ENCODE peak calls at places on chromosomes 12 and 14, in nine cellular contexts. X is brain microvascular endothelial cell, Y is lower lobe of right lung, F is adipocyte, Z is mammary epithelial cell, U is left ventricle myocardium inferior, O is left lung, W is HCT116, C is right atrium auricular region. P is an unnamed sample. For H3K36me3, the result is how much of the 10 kb centered on the place peaks cover.

GRCh38 chr14:56660677-56661389 is 81.2 kb downstream of the TMEM260 start:
- DNase-seq in Y (no peak), X (no peak), O (no peak), Z (no peak), U (no peak), W (no peak), F (no peak), C (no peak), P (no peak)

GRCh38 chr12:49256274-49256637 is 8.6 kb upstream of the TUBA1C start:
- DNase-seq in O (no peak), Z (no peak), U (no peak), W (no peak), C (no peak), F (no peak), Y (no peak), X (no peak), P (no peak)

GRCh38 chr12:101713930-101714329 is 16.5 kb downstream of the CHPT1 start:
- DNase-seq in U (no peak), F (no peak), Y (no peak), W (no peak), C (no peak), O (no peak), Z (no peak), X (no peak), P (no peak)

GRCh38 chr12:47323802-47324201 is 244.0 kb upstream of the AMIGO2 start:
- DNase-seq in Y (no peak), C (no peak), U (no peak), O (no peak), F (no peak), X (no peak), Z (no peak), W (no peak), P (no peak)

GRCh38 chr12:105960319-105961076 is 178.3 kb downstream of the NUAK1 start:
- DNase-seq in Z (peak), C (no peak), W (no peak), F (peak), X (no peak), Y (peak), O (no peak), U (no peak), P (peak)

GRCh38 chr12:56931474-56931978 is 2.7 kb downstream of the SDR9C7 start:
- DNase-seq in O (no peak), W (peak), F (peak), Z (peak), U (no peak), Y (no peak), X (peak), C (no peak), P (peak)

GRCh38 chr12:31321565-31322228 is 4.3 kb downstream of the SINHCAF start:
- DNase-seq in U (no peak), C (no peak), O (no peak), W (no peak), Z (no peak), F (peak), X (no peak), Y (no peak), P (peak)

GRCh38 chr12:119262388-119262787 is 72.1 kb upstream of the CCDC60 start:
- DNase-seq in Z (no peak), C (no peak), Y (no peak), X (no peak), F (no peak), O (no peak), W (no peak), U (no peak), P (no peak)

GRCh38 chr14:63224196-63224595 is 20.0 kb downstream of the RHOJ start:
- DNase-seq in O (no peak), Z (no peak), C (no peak), U (no peak), W (no peak), F (no peak), X (no peak), Y (no peak), P (no peak)

GRCh38 chr14:23114669-23115491 is 4.2 kb downstream of the CEBPE start:
- DNase-seq in Y (peak), Z (peak), C (peak), O (no peak), U (no peak), X (peak), W (peak), F (peak), P (peak)

GRCh38 chr12:55972045-55972843 is 1.6 kb upstream of the RAB5B start:
- DNase-seq in Y (no peak), U (no peak), Z (peak), C (no peak), O (no peak), W (no peak), F (peak), X (peak), P (peak)

GRCh38 chr14:26870722-26871121 is 272.9 kb upstream of the NOVA1 start:
- DNase-seq in W (no peak), U (no peak), Y (no peak), X (no peak), Z (no peak), O (no peak), C (no peak), F (no peak), P (no peak)

GRCh38 chr12:122437656-122438121 is 15.2 kb upstream of the CLIP1 start:
- DNase-seq in Y (no peak), O (no peak), C (peak), F (peak), W (no peak), X (no peak), U (peak), Z (peak), P (peak)

GRCh38 chr12:94922561-94922960 is 80.9 kb downstream of the NDUFA12 start:
- DNase-seq in C (no peak), Y (no peak), W (no peak), Z (no peak), X (no peak), O (no peak), F (no peak), U (no peak), P (no peak)

GRCh38 chr12:105334568-105334967 is 4.1 kb downstream of the C12orf75 start:
- DNase-seq in Z (peak), U (no peak), W (no peak), F (peak), O (no peak), X (peak), C (no peak), Y (no peak), P (peak)

GRCh38 chr12:14905269-14906004 is 19.8 kb upstream of the MGP start:
- DNase-seq in Y (no peak), W (no peak), O (no peak), Z (peak), F (no peak), X (no peak), U (peak), C (no peak), P (peak)

GRCh38 chr12:2239376-2240010 is 186.7 kb downstream of the CACNA1C start:
- DNase-seq in U (peak), Z (no peak), O (no peak), Y (no peak), C (no peak), F (no peak), W (no peak), X (no peak), P (no peak)

GRCh38 chr14:26597136-26598080 is at the start of gene NOVA1:
- DNase-seq in Y (peak), U (peak), O (peak), Z (no peak), C (no peak), X (peak), W (no peak), F (peak), P (no peak)

GRCh38 chr12:95922231-95922630 is 20.2 kb downstream of the CCDC38 start:
- DNase-seq in U (no peak), Z (peak), F (peak), Y (no peak), X (peak), W (no peak), C (no peak), O (no peak), P (peak)

GRCh38 chr12:129186952-129187351 is 333.7 kb downstream of the GLT1D1 start:
- DNase-seq in F (no peak), Z (no peak), X (no peak), W (no peak), U (no peak), C (no peak), O (no peak), Y (no peak), P (no peak)

GRCh38 chr14:53183611-53184010 is 30.5 kb upstream of the DDHD1 start:
- DNase-seq in U (no peak), C (no peak), Z (peak), X (no peak), Y (no peak), O (no peak), F (peak), W (no peak), P (no peak)

GRCh38 chr14:77284066-77284855 is 13.3 kb upstream of the NGB start:
- DNase-seq in Z (no peak), Y (no peak), F (no peak), X (no peak), U (no peak), W (no peak), O (no peak), C (no peak), P (no peak)

GRCh38 chr12:1773937-1774655 is 46.3 kb upstream of the LRTM2 start:
- DNase-seq in Y (no peak), U (no peak), C (no peak), O (no peak), Z (no peak), F (peak), X (no peak), W (no peak), P (no peak)

GRCh38 chr12:65800928-65801327 is 23.4 kb upstream of the HMGA2 start:
- DNase-seq in W (no peak), C (no peak), Y (no peak), X (no peak), U (no peak), F (peak), O (no peak), Z (no peak), P (no peak)

GRCh38 chr12:102957339-102958050 is at the start of gene ASCL1:
- DNase-seq in U (no peak), W (no peak), Y (no peak), F (peak), C (no peak), Z (peak), O (no peak), X (no peak), P (no peak)

GRCh38 chr14:91048256-91048655 is 12.2 kb downstream of the RPS6KA5 start:
- DNase-seq in W (no peak), Z (no peak), F (no peak), C (no peak), X (no peak), Y (no peak), O (no peak), U (no peak), P (no peak)

GRCh38 chr12:10709808-10710207 is 13.3 kb downstream of the YBX3 start:
- DNase-seq in X (no peak), Y (no peak), U (no peak), O (peak), F (no peak), C (no peak), Z (no peak), W (no peak), P (no peak)

GRCh38 chr12:10701226-10701681 is 21.9 kb downstream of the YBX3 start:
- DNase-seq in F (peak), Z (no peak), X (no peak), U (no peak), Y (no peak), O (no peak), W (no peak), C (no peak), P (no peak)

GRCh38 chr12:10708862-10709261 is 14.3 kb downstream of the YBX3 start:
- DNase-seq in Z (no peak), C (no peak), F (no peak), W (no peak), O (no peak), Y (no peak), U (no peak), X (no peak), P (no peak)

GRCh38 chr12:10701843-10702242 is 21.3 kb downstream of the YBX3 start:
- DNase-seq in F (no peak), O (peak), U (no peak), Z (no peak), W (no peak), Y (no peak), X (no peak), C (no peak), P (no peak)

DNA sequence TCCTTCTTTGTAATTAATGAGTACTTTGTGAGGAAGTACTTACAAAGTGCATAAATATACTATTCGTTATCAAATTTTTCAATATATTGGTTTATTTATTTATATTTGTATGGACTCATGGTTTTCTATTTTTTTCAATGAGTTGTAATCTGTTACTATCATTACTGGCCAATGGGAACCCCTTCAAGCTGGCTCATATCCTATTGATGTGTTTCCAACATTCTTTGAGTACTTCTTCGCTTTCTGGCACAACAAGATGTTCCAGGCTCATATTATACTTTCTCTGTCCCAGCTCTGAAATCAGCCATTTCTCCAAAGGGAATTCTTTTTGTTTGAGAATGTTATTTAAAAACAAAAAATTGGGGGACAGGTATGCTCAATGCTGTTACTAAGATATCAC is 17.5 kb downstream of the YBX3 start:
- DNase-seq in W (no peak), Y (no peak), O (no peak), F (peak), U (no peak), C (no peak), X (no peak), Z (no peak), P (no peak)
- H3K36me3 ChIP-seq in W (half or more), Y (half or more), O (half or more), F (half or more), U (half or more), C (half or more), X (half or more), Z (half or more), P (under half)

DNA sequence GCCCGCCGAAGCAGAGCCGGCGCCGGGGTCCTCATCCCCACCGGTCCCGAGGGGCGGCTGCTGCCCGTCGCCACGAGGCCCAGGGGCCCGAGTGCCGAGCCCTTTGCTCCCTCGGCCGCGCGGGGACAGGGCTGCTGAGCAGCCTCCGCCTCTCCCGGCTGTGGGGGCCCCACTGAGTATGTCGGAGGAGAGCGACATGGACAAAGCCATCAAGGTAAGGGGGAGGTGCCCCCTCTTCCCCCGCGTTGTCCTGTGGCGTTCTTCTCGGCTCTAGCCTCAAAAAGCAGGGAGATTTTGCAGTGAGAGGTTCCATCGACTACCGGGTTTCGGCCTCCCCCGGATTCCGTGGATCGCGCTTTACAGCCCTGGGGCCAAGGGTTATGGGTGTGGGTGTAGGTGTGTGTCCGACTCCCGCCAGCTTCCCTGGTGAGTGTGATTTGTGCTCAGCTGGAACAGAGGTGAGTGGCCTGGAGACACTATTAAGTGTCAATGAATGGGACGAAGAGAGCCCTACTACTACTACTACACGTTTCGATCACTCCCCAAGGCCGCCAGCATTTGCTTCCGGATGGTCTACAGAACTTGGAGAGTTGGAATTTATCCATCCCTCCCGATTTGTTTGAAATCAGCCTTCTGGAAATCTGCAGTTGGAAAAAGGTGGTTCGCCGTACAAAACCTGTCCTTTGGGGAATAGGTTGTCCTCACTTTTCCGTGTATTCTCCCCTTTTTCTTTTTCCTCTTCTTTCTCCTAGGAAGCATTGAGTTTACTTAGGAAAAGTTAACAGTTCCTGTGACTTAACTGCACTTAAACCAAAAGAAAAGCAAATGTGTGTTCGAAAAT is 748 bp downstream of the MAPKAPK5 start:
- DNase-seq in X (no peak), C (no peak), W (no peak), U (no peak), O (no peak), Y (no peak), Z (peak), F (peak), P (peak)
- H3K36me3 ChIP-seq in X (under half), C (under half), W (under half), U (under half), O (under half), Y (under half), Z (under half), F (under half), P (under half)

GRCh38 chr14:101986953-101987352 is 22.6 kb downstream of the DYNC1H1 start:
- DNase-seq in U (no peak), O (no peak), X (no peak), Z (no peak), Y (no peak), C (no peak), F (no peak), W (no peak), P (no peak)

GRCh38 chr14:101988377-101988776 is 24.0 kb downstream of the DYNC1H1 start:
- DNase-seq in U (no peak), Y (no peak), Z (no peak), X (no peak), O (no peak), W (no peak), F (no peak), C (no peak), P (no peak)

GRCh38 chr14:101982621-101983020 is 18.2 kb downstream of the DYNC1H1 start:
- DNase-seq in C (no peak), X (peak), F (no peak), Y (no peak), U (no peak), Z (no peak), W (no peak), O (no peak), P (no peak)

GRCh38 chr14:101980700-101981099 is 16.3 kb downstream of the DYNC1H1 start:
- DNase-seq in F (peak), C (peak), O (no peak), Y (no peak), X (peak), W (peak), U (no peak), Z (peak), P (peak)

GRCh38 chr14:101985957-101986356 is 21.6 kb downstream of the DYNC1H1 start:
- DNase-seq in W (no peak), Z (no peak), U (no peak), X (no peak), Y (no peak), C (no peak), O (no peak), F (no peak), P (no peak)
- H3K36me3 ChIP-seq in W (half or more), Z (half or more), U (half or more), X (half or more), Y (half or more), C (half or more), O (half or more), F (half or more), P (under half)

GRCh38 chr14:37623971-37624370 is 28.5 kb downstream of the TTC6 start:
- DNase-seq in C (no peak), U (no peak), Z (peak), F (no peak), W (no peak), O (no peak), Y (no peak), X (no peak), P (peak)
- H3K36me3 ChIP-seq in C (under half), U (under half), Z (under half), F (under half), W (under half), O (under half), Y (under half), X (under half), P (under half)

DNA sequence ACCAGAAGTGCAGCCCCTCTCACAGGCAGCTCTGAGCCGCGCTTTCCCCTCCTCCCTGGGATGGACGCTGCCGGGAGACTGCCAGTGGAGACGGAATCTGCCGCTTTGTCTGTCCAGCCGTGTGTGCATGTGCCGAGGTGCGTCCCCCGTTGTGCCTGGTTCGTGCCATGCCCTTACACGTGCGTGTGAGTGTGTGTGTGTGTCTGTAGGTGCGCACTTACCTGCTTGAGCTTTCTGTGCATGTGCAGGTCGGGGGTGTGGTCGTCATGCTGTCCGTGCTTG is 12.3 kb upstream of the TAMALIN start:
- DNase-seq in U (no peak), W (no peak), X (no peak), C (no peak), Z (no peak), O (no peak), Y (no peak), F (no peak), P (no peak)
- H3K36me3 ChIP-seq in U (under half), W (under half), X (under half), C (under half), Z (under half), O (half or more), Y (half or more), F (half or more), P (under half)